ENCODE peak calls at places on chromosomes 5 and 9, in five cellular contexts. K is NCI-H2029, J is HEK293T, V is iPS-NIHi11, T is naive B cell. W is an unnamed sample.

GRCh38 chr9:744790-745456 is 96.6 kb upstream of the DMRT1 start:
- DNase-seq in K (no peak), J (no peak), V (no peak), T (no peak), W (peak)

GRCh38 chr5:18238321-18238720 is 604.1 kb downstream of the TAF11L14 start:
- DNase-seq in K (no peak), J (no peak), V (no peak), T (no peak), W (no peak)

GRCh38 chr5:178583279-178583678 is 6.9 kb downstream of the COL23A1 start:
- DNase-seq in K (no peak), J (no peak), V (no peak), T (no peak), W (no peak)

GRCh38 chr9:76423216-76424177 is 29.3 kb upstream of the RFK start:
- DNase-seq in K (no peak), J (no peak), V (no peak), T (no peak), W (no peak)

GRCh38 chr9:133075925-133076324 is 14.1 kb downstream of the CEL start:
- DNase-seq in K (no peak), J (no peak), V (no peak), T (no peak), W (no peak)

GRCh38 chr9:128568470-128569083 is 16.2 kb downstream of the SPTAN1 start:
- DNase-seq in K (peak), J (no peak), V (peak), T (no peak), W (no peak)

GRCh38 chr9:130741831-130742449 is 48.4 kb downstream of the EXOSC2 start:
- DNase-seq in K (no peak), J (no peak), V (no peak), T (no peak), W (no peak)

GRCh38 chr5:148615644-148616283 is 38.6 kb downstream of the HTR4 start:
- DNase-seq in K (no peak), J (no peak), V (no peak), T (no peak), W (no peak)

GRCh38 chr9:29701971-29702370 is 2128.7 kb upstream of the C9orf72 start:
- DNase-seq in K (no peak), J (no peak), V (no peak), T (no peak), W (no peak)

GRCh38 chr9:76161546-76161945 is 232.7 kb downstream of the RFK start:
- DNase-seq in K (no peak), J (no peak), V (no peak), T (no peak), W (no peak)

GRCh38 chr9:93898026-93898425 is 57.1 kb downstream of the BARX1 start:
- DNase-seq in K (no peak), J (no peak), V (peak), T (no peak), W (no peak)

GRCh38 chr9:122099271-122099869 is 6.3 kb upstream of the TTLL11 start:
- DNase-seq in K (peak), J (peak), V (peak), T (peak), W (peak)

W was measured in glutamatergic neuron.